ENCODE peak calls at places on chromosome 11, in six cellular contexts. B, C, V, S, E and T are unnamed samples.

GRCh38 chr11:129828301-129828836 is 12.7 kb downstream of the TMEM45B start:
- DNase-seq in B (no peak), C (no peak), V (peak; percentile 28), S (no peak), E (no peak), T (no peak)

GRCh38 chr11:61893981-61894380 is 2.6 kb upstream of the FADS3 start:
- DNase-seq in B (peak; percentile 74), C (peak; percentile 95), V (no peak), S (no peak), E (no peak), T (no peak)

GRCh38 chr11:15989685-15990084 is 366.7 kb downstream of the SOX6 start:
- DNase-seq in B (no peak), C (no peak), V (no peak), S (no peak), E (no peak), T (no peak)

GRCh38 chr11:117828641-117829368 is 4.3 kb upstream of the FXYD2 start:
- DNase-seq in B (peak; percentile 92), C (peak; percentile 32), V (peak; percentile 53), S (peak; percentile 58), E (no peak), T (peak; percentile 25)

GRCh38 chr11:119672597-119672996 is 56.4 kb downstream of the NECTIN1 start:
- DNase-seq in B (no peak), C (no peak), V (no peak), S (no peak), E (no peak), T (no peak)

GRCh38 chr11:1304376-1304775 is 5.1 kb downstream of the TOLLIP start:
- DNase-seq in B (no peak), C (no peak), V (peak; percentile 79), S (peak; percentile 33), E (no peak), T (no peak)

GRCh38 chr11:117786099-117786870 is 10.7 kb downstream of the DSCAML1 start:
- DNase-seq in B (no peak), C (no peak), V (no peak), S (no peak), E (no peak), T (no peak)

GRCh38 chr11:58796333-58797049 is 48.0 kb downstream of the GLYATL2 start:
- DNase-seq in B (peak; percentile 8), C (peak; percentile 5), V (no peak), S (peak; percentile 2), E (no peak), T (no peak)

GRCh38 chr11:58039589-58039988 is 8.8 kb downstream of the OR6Q1 start:
- DNase-seq in B (no peak), C (no peak), V (no peak), S (no peak), E (no peak), T (no peak)

GRCh38 chr11:75388386-75389275 is 10.7 kb upstream of the RPS3 start:
- DNase-seq in B (peak; percentile 86), C (peak; percentile 78), V (peak; percentile 77), S (peak; percentile 83), E (peak; percentile 65), T (peak; percentile 86)

GRCh38 chr11:43547900-43548381 is 132.6 kb upstream of the HSD17B12 start:
- DNase-seq in B (peak; percentile 30), C (no peak), V (no peak), S (peak; percentile 92), E (peak; percentile 18), T (peak; percentile 52)

GRCh38 chr11:112248216-112248615 is 12.4 kb downstream of the PLET1 start:
- DNase-seq in B (peak; percentile 83), C (peak; percentile 42), V (no peak), S (no peak), E (no peak), T (no peak)

GRCh38 chr11:6638437-6638836 is 17.2 kb downstream of the DCHS1 start:
- DNase-seq in B (no peak), C (peak; percentile 6), V (no peak), S (no peak), E (no peak), T (no peak)

GRCh38 chr11:65498042-65498726 is 661 bp upstream of the MALAT1 start:
- DNase-seq in B (peak; percentile 74), C (peak; percentile 73), V (no peak), S (no peak), E (no peak), T (no peak)

GRCh38 chr11:34213366-34213765 is 107.9 kb downstream of the NAT10 start:
- DNase-seq in B (peak; percentile 35), C (peak; percentile 49), V (peak; percentile 16), S (no peak), E (no peak), T (no peak)

GRCh38 chr11:130725417-130726233 is 190.7 kb downstream of the SNX19 start:
- DNase-seq in B (no peak), C (no peak), V (no peak), S (no peak), E (no peak), T (no peak)

GRCh38 chr11:697811-698311 is 2.2 kb downstream of the TMEM80 start:
- DNase-seq in B (peak; percentile 64), C (peak; percentile 57), V (peak; percentile 58), S (peak; percentile 31), E (no peak), T (peak; percentile 44)

GRCh38 chr11:47257518-47258316 is at the start of gene NR1H3:
- DNase-seq in B (peak; percentile 78), C (peak; percentile 77), V (peak; percentile 26), S (peak; percentile 97), E (peak; percentile 51), T (peak; percentile 92)

GRCh38 chr11:66438009-66438503 is 592 bp downstream of the MRPL11 start:
- DNase-seq in B (no peak), C (peak; percentile 15), V (no peak), S (peak; percentile 59), E (no peak), T (no peak)

GRCh38 chr11:10263929-10264328 is 30.1 kb downstream of the SBF2 start:
- DNase-seq in B (peak; percentile 60), C (peak; percentile 83), V (peak; percentile 53), S (no peak), E (no peak), T (no peak)

GRCh38 chr11:116642902-116643301 is 129.9 kb downstream of the BUD13 start:
- DNase-seq in B (no peak), C (no peak), V (no peak), S (no peak), E (no peak), T (no peak)

GRCh38 chr11:122322369-122322768 is 206.4 kb upstream of the BLID start:
- DNase-seq in B (peak; percentile 32), C (peak; percentile 10), V (no peak), S (no peak), E (no peak), T (no peak)

GRCh38 chr11:13680501-13681264 is 12.2 kb downstream of the FAR1 start:
- DNase-seq in B (no peak), C (no peak), V (no peak), S (no peak), E (no peak), T (no peak)

GRCh38 chr11:20127671-20128527 is 32.4 kb downstream of the DBX1 start:
- DNase-seq in B (peak; percentile 85), C (peak; percentile 73), V (peak; percentile 39), S (peak; percentile 85), E (peak; percentile 82), T (peak; percentile 85)

GRCh38 chr11:69982675-69983570 is 95.2 kb upstream of the ANO1 start:
- DNase-seq in B (no peak), C (no peak), V (no peak), S (peak; percentile 48), E (no peak), T (peak; percentile 46)

GRCh38 chr11:44633641-44634040 is 68.2 kb downstream of the CD82 start:
- DNase-seq in B (peak; percentile 28), C (no peak), V (no peak), S (peak; percentile 57), E (no peak), T (peak; percentile 28)

GRCh38 chr11:3341298-3341697 is 37.6 kb downstream of the ZNF195 start:
- DNase-seq in B (no peak), C (no peak), V (no peak), S (peak; percentile 78), E (peak; percentile 28), T (peak; percentile 64)

GRCh38 chr11:19389787-19390303 is 149.1 kb upstream of the E2F8 start:
- DNase-seq in B (no peak), C (peak; percentile 73), V (no peak), S (no peak), E (no peak), T (no peak)

GRCh38 chr11:110092577-110093406 is at the start of gene ZC3H12C:
- DNase-seq in B (peak; percentile 95), C (peak; percentile 81), V (peak; percentile 89), S (peak; percentile 87), E (peak; percentile 82), T (peak; percentile 79)

GRCh38 chr11:31656051-31656450 is 146.5 kb downstream of the ELP4 start:
- DNase-seq in B (peak; percentile 31), C (peak; percentile 39), V (no peak), S (no peak), E (no peak), T (no peak)

GRCh38 chr11:109424893-109425292 is 2.9 kb downstream of the C11orf87 start:
- DNase-seq in B (peak; percentile 63), C (no peak), V (no peak), S (peak; percentile 62), E (no peak), T (peak; percentile 73)

GRCh38 chr11:107713009-107713408 is 1.2 kb upstream of the SLN start:
- DNase-seq in B (no peak), C (no peak), V (no peak), S (no peak), E (no peak), T (no peak)

GRCh38 chr11:73296501-73297230 is 11.4 kb upstream of the ARHGEF17 start:
- DNase-seq in B (no peak), C (no peak), V (no peak), S (no peak), E (no peak), T (no peak)

GRCh38 chr11:122703541-122704272 is 48.2 kb downstream of the UBASH3B start:
- DNase-seq in B (peak; percentile 67), C (no peak), V (no peak), S (no peak), E (no peak), T (no peak)